ENCODE peak calls at places on chromosomes 6 and 20, in nine cellular contexts. E is GM12891, A is heart left ventricle, O is lower leg skin, Y is IMR-90, Q is NB4, T is breast epithelium, V is tibial nerve, L is stomach. Z is an unnamed sample.

GRCh38 chr6:135465307-135465706 is 32.2 kb downstream of the AHI1 start:
- DNase-seq in E (no peak), A (no peak), O (no peak), Y (no peak), Q (no peak), T (no peak), V (no peak), L (no peak), Z (no peak)

GRCh38 chr20:39885975-39886649 is 802.9 kb downstream of the MAFB start:
- DNase-seq in E (peak), A (peak), O (peak), Y (peak), Q (peak), T (no peak), V (peak), L (peak), Z (peak)

GRCh38 chr6:95991906-95992305 is 23.9 kb upstream of the FUT9 start:
- DNase-seq in E (no peak), A (no peak), O (no peak), Y (no peak), Q (no peak), T (no peak), V (no peak), L (no peak), Z (no peak)

GRCh38 chr6:62623851-62624532 is 338.0 kb upstream of the KHDRBS2 start:
- DNase-seq in E (no peak), A (no peak), O (no peak), Y (no peak), Q (no peak), T (no peak), V (no peak), L (no peak), Z (no peak)

GRCh38 chr6:127352519-127352918 is 9.1 kb upstream of the ECHDC1 start:
- DNase-seq in E (no peak), A (no peak), O (no peak), Y (no peak), Q (peak), T (no peak), V (no peak), L (no peak), Z (no peak)

GRCh38 chr6:148835920-148836441 is 89.2 kb downstream of the UST start:
- DNase-seq in E (no peak), A (no peak), O (no peak), Y (peak), Q (no peak), T (no peak), V (no peak), L (no peak), Z (no peak)

GRCh38 chr6:41724638-41725501 is 10.5 kb downstream of the TFEB start:
- DNase-seq in E (no peak), A (no peak), O (no peak), Y (no peak), Q (no peak), T (no peak), V (no peak), L (no peak), Z (no peak)

GRCh38 chr6:142737368-142738060 is 207.5 kb downstream of the HIVEP2 start:
- DNase-seq in E (no peak), A (no peak), O (no peak), Y (peak), Q (no peak), T (no peak), V (no peak), L (no peak), Z (peak)

GRCh38 chr6:139334791-139335446 is 39.5 kb downstream of the CITED2 start:
- DNase-seq in E (no peak), A (no peak), O (no peak), Y (peak), Q (peak), T (no peak), V (peak), L (no peak), Z (peak)

GRCh38 chr6:16199792-16200191 is 38.6 kb upstream of the GMPR start:
- DNase-seq in E (no peak), A (no peak), O (no peak), Y (no peak), Q (no peak), T (no peak), V (no peak), L (no peak), Z (no peak)

GRCh38 chr6:50608421-50608820 is 104.9 kb upstream of the TFAP2D start:
- DNase-seq in E (no peak), A (no peak), O (no peak), Y (no peak), Q (no peak), T (no peak), V (no peak), L (no peak), Z (no peak)
- TF ChIP-seq POLR2A in E (no peak), A (no peak), O (no peak), Y (no peak), Q (no peak), T (no peak), V (no peak), L (no peak), Z (no peak)

DNA sequence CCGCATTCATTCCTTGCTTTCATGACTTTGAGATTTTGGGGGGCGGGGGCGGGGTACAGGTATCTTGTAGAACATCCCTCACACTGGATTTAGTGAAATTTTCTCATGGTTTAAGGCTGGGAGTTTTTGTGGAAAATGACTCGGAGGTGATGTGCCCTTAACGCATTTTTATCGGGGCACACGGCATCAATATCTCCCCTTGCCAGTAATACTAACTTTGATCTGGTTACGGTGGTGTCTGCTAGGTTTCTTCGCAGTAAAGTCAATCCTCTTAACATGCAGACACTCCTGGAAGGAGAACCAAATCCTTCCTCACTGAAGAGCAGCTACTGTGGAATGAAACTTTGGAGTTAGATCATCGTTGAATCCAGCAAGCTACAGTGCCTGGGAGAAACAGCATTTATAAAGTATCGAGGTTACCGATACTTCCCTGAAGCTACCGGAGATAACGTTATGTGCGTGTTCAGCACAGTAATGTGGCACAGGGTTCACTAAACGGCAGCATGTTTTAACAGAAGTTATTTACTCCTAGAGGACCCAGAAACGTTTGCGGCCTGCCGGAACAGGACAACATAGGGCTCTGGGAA is 1.2 kb upstream of the DYNLRB1 start:
- DNase-seq in E (no peak), A (no peak), O (no peak), Y (peak), Q (no peak), T (no peak), V (no peak), L (no peak), Z (peak)
- TF ChIP-seq POLR2A in E (no peak), A (no peak), O (no peak), Y (no peak), Q (no peak), T (no peak), V (no peak), L (no peak), Z (no peak)

DNA sequence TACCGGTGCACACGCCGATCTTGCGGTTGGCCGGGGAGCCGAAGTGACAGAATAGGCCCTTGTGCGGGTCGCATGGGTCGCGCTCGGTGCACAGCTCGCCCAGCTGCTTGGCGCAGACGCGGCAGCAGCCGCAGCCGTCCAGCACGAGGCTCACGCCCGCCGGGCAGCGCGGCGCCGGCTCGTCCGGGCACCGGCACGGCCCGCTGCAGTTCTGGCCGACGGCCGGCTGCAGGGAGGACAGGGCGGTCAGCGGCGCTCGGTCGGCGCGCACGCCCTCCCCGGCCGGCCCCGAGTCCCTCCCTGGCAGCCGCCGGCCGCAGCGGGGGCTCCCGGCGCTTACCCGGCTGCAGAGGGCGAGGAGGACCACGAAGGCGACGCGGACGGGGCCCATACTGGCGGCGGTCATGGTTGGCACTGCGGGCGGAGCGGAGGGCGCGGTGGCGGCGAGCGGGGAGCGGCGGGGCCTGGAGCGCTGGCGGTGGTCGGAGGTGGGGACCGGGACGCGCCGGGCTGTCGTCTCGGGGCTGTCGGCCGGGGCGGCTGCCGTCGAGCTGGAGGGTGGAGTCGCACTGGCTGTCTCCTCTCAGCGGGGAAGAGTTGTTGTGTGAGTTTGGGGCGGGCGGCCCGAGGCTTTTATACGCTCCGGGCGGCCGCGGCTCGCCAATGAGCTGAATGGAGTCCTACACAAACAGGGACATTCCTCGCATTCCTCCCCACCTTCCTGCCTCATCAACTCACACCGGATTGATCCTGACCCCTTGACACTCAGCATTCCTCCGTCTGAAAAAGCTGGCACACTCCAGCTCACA is at the start of gene CCN2:
- DNase-seq in E (peak), A (peak), O (peak), Y (peak), Q (no peak), T (peak), V (peak), L (peak), Z (peak)
- TF ChIP-seq POLR2A in E (no peak), A (peak), O (no peak), Y (peak), Q (no peak), T (peak), V (peak), L (peak), Z (peak)

GRCh38 chr6:56246941-56247653 is at the start of gene COL21A1:
- DNase-seq in E (no peak), A (peak), O (peak), Y (no peak), Q (no peak), T (peak), V (no peak), L (no peak), Z (peak)
- TF ChIP-seq POLR2A in E (no peak), A (no peak), O (no peak), Y (no peak), Q (no peak), T (no peak), V (no peak), L (no peak), Z (no peak)

Z was measured in endothelial cell of umbilical vein.